ENCODE peak calls at places on chromosomes 6 and 20, in seven cellular contexts. C, J, M, U, F, W and I are unnamed samples.
A peak's percentile ranks its signal among the peaks of the same experiment; 100 is the strongest.

GRCh38 chr20:33281550-33282146 is 1.4 kb upstream of the BPIFB1 start:
- DNase-seq in J (no peak), C (no peak), W (no peak), F (no peak), M (no peak), U (no peak), I (no peak)

GRCh38 chr6:109051301-109051700 is 43.3 kb downstream of the SESN1 start:
- DNase-seq in U (no peak), F (no peak), C (no peak), M (no peak), W (no peak), J (no peak), I (no peak)

GRCh38 chr6:81996414-81996813 is 243.9 kb upstream of the TENT5A start:
- DNase-seq in M (peak; percentile 89), W (no peak), F (peak; percentile 26), J (peak; percentile 61), C (no peak), U (peak; percentile 45), I (no peak)

GRCh38 chr6:46199387-46199786 is 28.6 kb upstream of the ENPP5 start:
- DNase-seq in C (no peak), F (no peak), M (peak; percentile 71), W (no peak), J (peak; percentile 90), U (no peak), I (no peak)

GRCh38 chr20:62744761-62745160 is 36.1 kb downstream of the NTSR1 start:
- DNase-seq in M (no peak), U (no peak), F (no peak), J (peak; percentile 22), C (no peak), W (no peak), I (no peak)

GRCh38 chr6:62059898-62060297 is 226.1 kb downstream of the KHDRBS2 start:
- DNase-seq in W (no peak), C (no peak), J (no peak), M (no peak), F (no peak), U (no peak), I (no peak)

GRCh38 chr6:165905744-165906143 is 242.7 kb upstream of the PDE10A start:
- DNase-seq in W (no peak), C (no peak), M (no peak), F (no peak), J (no peak), U (no peak), I (no peak)

GRCh38 chr6:135219346-135219745 is 38.2 kb downstream of the MYB start:
- DNase-seq in W (no peak), C (no peak), M (no peak), U (no peak), J (no peak), F (no peak), I (no peak)

GRCh38 chr20:17655865-17656489 is 26.1 kb downstream of the RRBP1 start:
- DNase-seq in M (peak; percentile 45), C (no peak), F (no peak), J (no peak), U (no peak), W (no peak), I (no peak)

GRCh38 chr6:136586295-136586694 is 36.1 kb upstream of the MAP7 start:
- DNase-seq in U (no peak), M (peak; percentile 61), W (no peak), F (peak; percentile 27), C (no peak), J (peak; percentile 89), I (no peak)

GRCh38 chr6:38012573-38012972 is 193.0 kb downstream of the ZFAND3 start:
- DNase-seq in W (no peak), U (no peak), J (peak; percentile 74), M (peak; percentile 19), C (no peak), F (peak; percentile 60), I (peak; percentile 17)

GRCh38 chr6:4055420-4056041 is 23.4 kb downstream of the FAM217A start:
- DNase-seq in C (no peak), M (peak; percentile 88), F (peak; percentile 75), W (no peak), U (no peak), J (peak; percentile 74), I (no peak)

GRCh38 chr6:151317206-151317994 is 74.0 kb downstream of the ZBTB2 start:
- DNase-seq in M (peak; percentile 60), J (peak; percentile 76), F (no peak), U (no peak), W (no peak), C (no peak), I (no peak)

GRCh38 chr6:141532211-141532610 is 600.5 kb upstream of the GJE1 start:
- DNase-seq in U (no peak), W (no peak), M (no peak), C (no peak), F (no peak), J (no peak), I (no peak)

GRCh38 chr20:12966468-12967085 is 42.2 kb upstream of the SPTLC3 start:
- DNase-seq in M (peak; percentile 64), U (no peak), W (no peak), C (no peak), F (peak; percentile 48), J (peak; percentile 74), I (no peak)

GRCh38 chr20:21395666-21396044 is 1.7 kb downstream of the NKX2-4 start:
- DNase-seq in J (no peak), C (no peak), W (no peak), F (no peak), M (no peak), U (peak; percentile 18), I (peak; percentile 27)

GRCh38 chr20:40160151-40160550 is 528.9 kb downstream of the MAFB start:
- DNase-seq in C (no peak), W (no peak), J (peak; percentile 73), M (peak; percentile 3), F (peak; percentile 51), U (no peak), I (peak; percentile 59)

GRCh38 chr6:62285612-62286469 is at the start of gene KHDRBS2:
- DNase-seq in F (no peak), W (peak; percentile 85), C (no peak), U (peak; percentile 71), M (no peak), J (peak; percentile 1), I (peak; percentile 67)

GRCh38 chr6:136334853-136335252 is 45.2 kb upstream of the BCLAF1 start:
- DNase-seq in W (no peak), M (no peak), C (no peak), F (no peak), J (no peak), U (no peak), I (peak; percentile 59)

GRCh38 chr6:47034919-47035318 is 7.2 kb downstream of the ADGRF1 start:
- DNase-seq in U (no peak), C (no peak), F (peak; percentile 90), W (no peak), M (peak; percentile 98), J (peak; percentile 93), I (no peak)

GRCh38 chr6:64034331-64034730 is 398.7 kb downstream of the PHF3 start:
- DNase-seq in C (no peak), M (no peak), W (no peak), U (no peak), F (no peak), J (no peak), I (no peak)